ENCODE peak calls at places on chromosomes 4 and X, in seven cellular contexts. X is transverse colon, Y is ovary, R is cardiac muscle cell, T is tibial nerve, W is body of pancreas, S is thyroid gland. J is an unnamed sample.

GRCh38 chr4:4719446-4719845 is 140.0 kb upstream of the MSX1 start:
- DNase-seq in X (no peak), Y (no peak), S (no peak), W (no peak), T (no peak), R (no peak), J (no peak)

GRCh38 chr4:5810151-5810550 is 82.7 kb downstream of the CRMP1 start:
- DNase-seq in Y (no peak), W (no peak), S (no peak), T (no peak), X (no peak), R (no peak), J (no peak)

GRCh38 chr4:6128221-6128871 is 72.0 kb downstream of the JAKMIP1 start:
- DNase-seq in T (no peak), W (no peak), Y (no peak), R (no peak), X (no peak), S (no peak), J (peak)

GRCh38 chrX:9393571-9393970 is 71.3 kb upstream of the TBL1X start:
- DNase-seq in X (no peak), S (no peak), R (no peak), T (no peak), W (no peak), Y (no peak), J (no peak)

GRCh38 chrX:7170903-7171302 is 22.9 kb upstream of the PUDP start:
- DNase-seq in T (no peak), W (peak), R (peak), X (peak), S (no peak), Y (no peak), J (no peak)

GRCh38 chr4:140237616-140238352 is 83.8 kb upstream of the MAML3 start:
- DNase-seq in Y (peak), R (peak), S (peak), T (peak), X (peak), W (peak), J (peak)

GRCh38 chr4:148333265-148333664 is 108.9 kb downstream of the NR3C2 start:
- DNase-seq in S (no peak), T (no peak), R (no peak), W (no peak), X (no peak), Y (no peak), J (no peak)

GRCh38 chr4:35725131-35725530 is 519.2 kb downstream of the ARAP2 start:
- DNase-seq in R (no peak), S (no peak), Y (no peak), T (no peak), X (no peak), W (no peak), J (no peak)

GRCh38 chr4:26321326-26322276 is 787 bp downstream of the RBPJ start:
- DNase-seq in T (no peak), S (peak), W (peak), R (peak), X (peak), Y (no peak), J (peak)

GRCh38 chrX:40897768-40898167 is 162.4 kb upstream of the MED14 start:
- DNase-seq in Y (no peak), R (no peak), T (no peak), S (peak), W (no peak), X (no peak), J (no peak)

GRCh38 chrX:29071525-29071924 is 484.3 kb downstream of the IL1RAPL1 start:
- DNase-seq in T (no peak), R (no peak), X (no peak), S (no peak), W (no peak), Y (no peak), J (no peak)

GRCh38 chrX:113644426-113644825 is 803.8 kb upstream of the AMOT start:
- DNase-seq in X (no peak), S (no peak), T (no peak), Y (no peak), W (no peak), R (no peak), J (no peak)

GRCh38 chrX:40176979-40177430 is 79.2 kb upstream of the BCOR start:
- DNase-seq in R (peak), Y (peak), W (peak), T (no peak), X (no peak), S (peak), J (no peak)

GRCh38 chr4:179097741-179098140 is 1655.5 kb upstream of the AGA start:
- DNase-seq in X (no peak), Y (no peak), R (peak), T (no peak), S (no peak), W (peak), J (peak)

GRCh38 chr4:30863031-30863430 is 142.9 kb downstream of the PCDH7 start:
- DNase-seq in W (no peak), T (no peak), R (no peak), S (no peak), X (no peak), Y (no peak), J (no peak)

GRCh38 chr4:124278477-124278876 is 434.1 kb downstream of the ANKRD50 start:
- DNase-seq in R (peak), X (no peak), S (no peak), Y (no peak), T (no peak), W (no peak), J (no peak)

GRCh38 chrX:30935985-30936384 is 46.9 kb upstream of the TAB3 start:
- DNase-seq in S (peak), Y (no peak), X (peak), T (no peak), R (peak), W (peak), J (peak)

GRCh38 chr4:128707864-128708263 is 101.6 kb upstream of the JADE1 start:
- DNase-seq in T (no peak), Y (no peak), S (peak), X (no peak), R (no peak), W (peak), J (no peak)

GRCh38 chrX:41808042-41808441 is 84.1 kb downstream of the GPR82 start:
- DNase-seq in S (no peak), R (no peak), X (no peak), T (no peak), W (peak), Y (no peak), J (no peak)

GRCh38 chr4:73450398-73451004 is 14.5 kb downstream of the AFP start:
- DNase-seq in R (no peak), X (no peak), Y (peak), T (no peak), W (peak), S (peak), J (no peak)

GRCh38 chrX:3299626-3300025 is 46.8 kb downstream of the MXRA5 start:
- DNase-seq in R (no peak), Y (no peak), S (no peak), T (no peak), X (no peak), W (no peak), J (no peak)

GRCh38 chr4:185680617-185681016 is 131.4 kb downstream of the SORBS2 start:
- DNase-seq in R (no peak), S (no peak), W (no peak), Y (no peak), T (no peak), X (no peak), J (no peak)

GRCh38 chrX:119745283-119745848 is 13.0 kb upstream of the SOWAHD start:
- DNase-seq in R (no peak), S (no peak), W (no peak), T (no peak), Y (no peak), X (no peak), J (no peak)

GRCh38 chr4:156084312-156084811 is 130.7 kb upstream of the CTSO start:
- DNase-seq in Y (no peak), X (no peak), W (no peak), R (no peak), S (no peak), T (no peak), J (no peak)

GRCh38 chr4:164423819-164424218 is 330.1 kb upstream of the SMIM31 start:
- DNase-seq in Y (no peak), R (no peak), W (no peak), X (no peak), S (no peak), T (no peak), J (no peak)
- TF ChIP-seq CTCF in Y (no peak), R (no peak), W (no peak), X (no peak), S (no peak), T (no peak), J (no peak)

GRCh38 chr4:49032440-49033161 is 46.5 kb downstream of the CWH43 start:
- DNase-seq in S (no peak), X (no peak), R (no peak), Y (peak), T (no peak), W (no peak), J (peak)
- TF ChIP-seq CTCF in S (no peak), X (no peak), R (peak), Y (no peak), T (no peak), W (no peak), J (peak)

DNA sequence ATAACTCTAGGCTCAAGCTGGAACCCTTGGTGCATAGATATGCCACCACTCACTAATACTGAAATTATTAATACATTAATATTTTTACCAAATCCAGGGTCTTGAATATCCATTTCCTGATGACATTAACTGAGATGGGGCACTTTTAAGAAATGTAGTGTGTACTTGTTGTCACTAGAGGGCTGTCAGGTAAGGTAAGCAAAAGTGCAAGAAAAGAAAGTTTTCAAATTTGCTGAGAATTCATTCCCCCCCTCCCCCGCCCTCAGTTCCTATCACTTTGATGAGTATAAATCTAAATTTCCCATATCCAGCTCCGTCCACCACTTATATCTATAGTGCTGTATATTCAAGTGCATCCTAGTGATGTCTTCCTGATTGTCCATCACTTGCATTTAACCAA is 20.5 kb upstream of the WDR44 start:
- DNase-seq in Y (no peak), T (no peak), R (no peak), X (no peak), W (no peak), S (no peak), J (no peak)
- TF ChIP-seq CTCF in Y (no peak), T (no peak), R (peak), X (no peak), W (no peak), S (no peak), J (peak)

GRCh38 chr4:166198516-166198915 is 325.5 kb downstream of the TLL1 start:
- DNase-seq in S (no peak), W (no peak), R (no peak), Y (no peak), X (no peak), T (no peak), J (no peak)
- TF ChIP-seq CTCF in S (no peak), W (no peak), R (no peak), Y (no peak), X (no peak), T (no peak), J (no peak)

GRCh38 chr4:183073838-183074145 is 25.3 kb upstream of the WWC2 start:
- DNase-seq in R (no peak), Y (no peak), S (no peak), X (no peak), T (no peak), W (no peak), J (no peak)
- TF ChIP-seq CTCF in R (no peak), Y (no peak), S (no peak), X (no peak), T (no peak), W (no peak), J (peak)

GRCh38 chr4:47664051-47664826 is 173.6 kb downstream of the CORIN start:
- DNase-seq in R (no peak), W (no peak), X (no peak), Y (no peak), S (no peak), T (no peak), J (no peak)

GRCh38 chr4:47668810-47669408 is 169.0 kb downstream of the CORIN start:
- DNase-seq in Y (no peak), T (no peak), S (peak), X (no peak), W (peak), R (peak), J (peak)

GRCh38 chr4:47668256-47668655 is 169.6 kb downstream of the CORIN start:
- DNase-seq in X (no peak), R (no peak), Y (no peak), S (no peak), T (no peak), W (no peak), J (no peak)

GRCh38 chr4:47667552-47667951 is 170.3 kb downstream of the CORIN start:
- DNase-seq in R (no peak), X (no peak), S (no peak), W (no peak), T (no peak), Y (no peak), J (no peak)

DNA sequence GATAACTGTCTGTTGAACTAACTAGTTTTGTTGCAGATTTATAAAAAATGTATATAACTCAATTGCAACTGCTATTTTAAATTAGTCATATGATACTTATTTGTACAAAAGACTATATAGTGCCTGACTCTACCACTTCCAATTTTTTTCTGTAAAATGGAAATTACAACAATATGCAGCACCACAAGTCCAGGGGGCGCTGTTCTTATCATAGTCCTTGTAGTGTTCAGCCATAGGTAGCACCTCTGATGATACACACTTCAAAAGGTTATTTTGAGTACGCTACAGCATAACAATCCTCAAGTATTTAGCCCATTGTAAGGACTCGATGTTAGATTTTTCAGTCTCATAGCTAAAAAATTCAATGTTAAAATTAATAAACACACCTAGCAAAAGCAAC is 174.9 kb downstream of the CORIN start:
- DNase-seq in X (no peak), R (peak), S (no peak), T (no peak), Y (no peak), W (peak), J (peak)
- TF ChIP-seq CTCF in X (no peak), R (peak), S (no peak), T (no peak), Y (no peak), W (peak), J (peak)

DNA sequence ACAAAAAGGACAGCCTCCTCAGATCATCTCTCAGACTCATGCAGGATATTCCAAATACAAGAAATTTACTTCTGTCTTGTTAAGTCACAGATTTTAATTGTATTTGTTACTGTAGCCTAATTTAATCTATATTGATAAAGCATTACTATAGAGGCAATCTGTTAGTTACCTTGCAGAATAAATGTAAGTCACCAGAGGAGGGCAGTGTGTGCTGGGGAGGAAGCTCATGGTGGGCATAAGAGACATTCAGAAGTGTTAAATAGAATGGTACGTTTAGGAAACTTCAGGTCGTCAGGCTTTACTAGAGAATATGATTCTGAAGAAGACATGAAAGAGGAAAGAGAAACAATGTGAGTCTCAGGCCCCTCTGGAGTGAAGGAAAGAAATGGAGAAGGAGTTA is 37.3 kb upstream of the INPP4B start:
- DNase-seq in T (no peak), S (no peak), Y (no peak), R (peak), W (peak), X (no peak), J (no peak)
- TF ChIP-seq CTCF in T (peak), S (no peak), Y (no peak), R (peak), W (peak), X (no peak), J (peak)

J was measured in neural crest cell.